ENCODE peak calls at places on chromosomes 3 and 15, in four cellular contexts. Q is A549, K is stomach, J is mammary epithelial cell. P is an unnamed sample.

GRCh38 chr3:125004196-125004595 is 51.6 kb downstream of the HEG1 start:
- DNase-seq in Q (no peak), K (no peak), J (no peak), P (no peak)

GRCh38 chr15:88243895-88244787 is 12.4 kb downstream of the NTRK3 start:
- DNase-seq in Q (peak), K (no peak), J (peak), P (peak)

GRCh38 chr3:76912966-76913365 is 126.9 kb upstream of the ROBO2 start:
- DNase-seq in Q (no peak), K (no peak), J (no peak), P (no peak)

GRCh38 chr3:105526349-105527111 is 159.8 kb downstream of the ALCAM start:
- DNase-seq in Q (no peak), K (no peak), J (peak), P (peak)

GRCh38 chr15:34085746-34086145 is 15.9 kb downstream of the EMC7 start:
- DNase-seq in Q (no peak), K (no peak), J (no peak), P (no peak)

GRCh38 chr3:9399746-9400145 is 2.3 kb downstream of the SETD5 start:
- DNase-seq in Q (peak), K (peak), J (peak), P (peak)

GRCh38 chr15:83289160-83289559 is 4.7 kb upstream of the BNC1 start:
- DNase-seq in Q (no peak), K (no peak), J (peak), P (peak)

GRCh38 chr15:83310521-83311456 is 26.3 kb upstream of the BNC1 start:
- DNase-seq in Q (no peak), K (no peak), J (peak), P (peak)

GRCh38 chr3:149812606-149813366 is at the start of gene RNF13:
- DNase-seq in Q (peak), K (peak), J (peak), P (peak)

GRCh38 chr3:112498916-112499315 is 356 bp downstream of the BTLA start:
- DNase-seq in Q (no peak), K (no peak), J (no peak), P (no peak)

GRCh38 chr3:113629941-113630340 is 66.5 kb downstream of the USF3 start:
- DNase-seq in Q (no peak), K (no peak), J (no peak), P (no peak)

GRCh38 chr15:33150516-33150915 is 44.0 kb downstream of the FMN1 start:
- DNase-seq in Q (no peak), K (no peak), J (no peak), P (no peak)

GRCh38 chr3:36678216-36679013 is 85.9 kb downstream of the DCLK3 start:
- DNase-seq in Q (no peak), K (no peak), J (peak), P (peak)

GRCh38 chr15:25670025-25670554 is 193.0 kb downstream of the ATP10A start:
- DNase-seq in Q (peak), K (no peak), J (no peak), P (no peak)

GRCh38 chr3:43790060-43790459 is 99.3 kb downstream of the ABHD5 start:
- DNase-seq in Q (no peak), K (no peak), J (no peak), P (no peak)

GRCh38 chr3:33074217-33075067 is 22.5 kb downstream of the GLB1 start:
- DNase-seq in Q (peak), K (peak), J (peak), P (peak)

GRCh38 chr3:162704238-162704637 is 1207.6 kb downstream of the OTOL1 start:
- DNase-seq in Q (no peak), K (no peak), J (no peak), P (no peak)

GRCh38 chr3:115685097-115685496 is 61.8 kb downstream of the GAP43 start:
- DNase-seq in Q (no peak), K (no peak), J (no peak), P (no peak)

GRCh38 chr15:69807752-69808151 is 290.0 kb downstream of the TLE3 start:
- DNase-seq in Q (peak), K (no peak), J (peak), P (no peak)

GRCh38 chr3:43762486-43762885 is 71.7 kb downstream of the ABHD5 start:
- DNase-seq in Q (no peak), K (no peak), J (no peak), P (no peak)

GRCh38 chr3:169152319-169152718 is 511.2 kb downstream of the MECOM start:
- DNase-seq in Q (no peak), K (peak), J (no peak), P (no peak)

GRCh38 chr3:194204036-194204792 is 68.3 kb downstream of the HES1 start:
- DNase-seq in Q (no peak), K (no peak), J (peak), P (peak)

GRCh38 chr15:90187257-90187868 is 13.8 kb upstream of the SEMA4B start:
- DNase-seq in Q (no peak), K (no peak), J (no peak), P (no peak)

GRCh38 chr3:84830476-84830875 is 128.3 kb upstream of the CADM2 start:
- DNase-seq in Q (no peak), K (no peak), J (no peak), P (no peak)

GRCh38 chr3:22475665-22476064 is 724.7 kb upstream of the ZNF385D start:
- DNase-seq in Q (no peak), K (no peak), J (peak), P (peak)

GRCh38 chr15:79004336-79004735 is 59.5 kb upstream of the CTSH start:
- DNase-seq in Q (peak), K (no peak), J (peak), P (peak)

GRCh38 chr15:35626984-35627383 is 81.0 kb upstream of the DPH6 start:
- DNase-seq in Q (no peak), K (no peak), J (no peak), P (no peak)

GRCh38 chr3:160707187-160707789 is 30.3 kb downstream of the ARL14 start:
- DNase-seq in Q (peak), K (no peak), J (peak), P (peak)

GRCh38 chr15:99454941-99455795 is 110.6 kb upstream of the MEF2A start:
- DNase-seq in Q (peak), K (peak), J (peak), P (peak)

GRCh38 chr3:157318639-157319288 is 117.9 kb upstream of the PTX3 start:
- DNase-seq in Q (no peak), K (no peak), J (no peak), P (no peak)

GRCh38 chr15:77866186-77866585 is 211.3 kb downstream of the TBC1D2B start:
- DNase-seq in Q (no peak), K (no peak), J (no peak), P (no peak)

GRCh38 chr15:100897201-100897872 is 17.7 kb downstream of the ALDH1A3 start:
- DNase-seq in Q (no peak), K (no peak), J (no peak), P (no peak)

GRCh38 chr3:149252272-149252671 is 30.6 kb upstream of the CP start:
- DNase-seq in Q (no peak), K (no peak), J (no peak), P (no peak)

GRCh38 chr3:155876537-155876936 is 6.1 kb downstream of the GMPS start:
- DNase-seq in Q (no peak), K (no peak), J (no peak), P (no peak)

GRCh38 chr3:155871746-155872158 is 1.3 kb downstream of the GMPS start:
- DNase-seq in Q (no peak), K (no peak), J (no peak), P (no peak)

GRCh38 chr3:155872904-155873646 is 2.6 kb downstream of the GMPS start:
- DNase-seq in Q (no peak), K (no peak), J (no peak), P (no peak)

GRCh38 chr3:155880286-155880685 is 9.8 kb downstream of the GMPS start:
- DNase-seq in Q (no peak), K (no peak), J (no peak), P (no peak)

DNA sequence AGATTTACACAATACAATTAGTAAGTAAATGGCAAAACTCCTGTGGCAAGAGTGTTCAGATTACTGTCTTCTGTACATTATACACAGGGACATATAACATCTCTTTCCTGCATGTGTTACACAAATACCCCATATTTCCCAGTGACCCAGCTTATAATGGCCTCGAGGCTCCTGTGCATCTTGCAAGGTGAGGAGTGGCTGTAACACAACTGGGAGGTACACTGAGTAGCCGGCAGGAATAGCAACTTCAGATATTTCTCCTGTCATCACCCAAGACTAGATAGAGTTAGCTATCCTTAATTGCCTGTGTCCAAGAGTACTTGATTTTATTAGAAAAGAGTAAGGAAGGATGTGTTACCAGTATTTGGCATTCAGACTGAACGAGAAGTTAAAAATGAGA is 5.6 kb downstream of the GMPS start:
- DNase-seq in Q (no peak), K (no peak), J (no peak), P (peak)
- H3K4me3 ChIP-seq in Q (no peak), K (no peak), J (no peak), P (no peak)

GRCh38 chr3:197750396-197750831 is 731 bp downstream of the FYTTD1 start:
- DNase-seq in Q (peak), K (peak), J (peak), P (peak)
- TF ChIP-seq CTCF in Q (no peak), K (no peak), J (no peak), P (no peak)

GRCh38 chr3:12838179-12838965 is 3.0 kb downstream of the RPL32 start:
- DNase-seq in Q (no peak), K (no peak), J (no peak), P (no peak)
- H3K4me3 ChIP-seq in Q (peak), K (no peak), J (no peak), P (peak)

DNA sequence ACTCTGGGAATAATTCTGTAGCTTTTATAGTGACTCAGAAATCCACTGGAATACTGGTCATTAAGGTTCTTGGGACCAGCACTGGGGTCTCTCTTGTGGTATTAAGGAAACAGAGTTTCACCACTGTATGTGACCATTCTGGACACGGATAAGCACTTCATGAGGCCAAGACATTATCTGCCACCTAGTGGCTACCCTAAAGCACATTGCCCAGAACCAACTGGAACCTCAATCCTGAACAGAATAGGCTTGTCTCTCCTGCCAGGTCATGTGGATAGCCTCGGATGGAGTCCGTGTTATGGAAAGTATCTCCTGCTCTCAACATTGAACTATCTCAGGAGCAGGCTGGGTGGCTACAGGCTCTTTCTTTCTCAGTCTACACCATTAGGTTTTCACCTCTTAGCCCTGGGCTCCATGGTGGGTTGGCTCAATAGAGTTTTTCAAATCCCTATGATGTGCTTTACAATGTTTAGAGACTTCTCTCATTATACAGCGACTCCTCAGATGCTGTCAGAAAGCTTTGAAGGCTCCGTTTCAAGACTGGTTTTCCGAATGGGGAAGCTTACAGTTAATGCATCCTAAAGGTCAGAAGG is 167.6 kb upstream of the ST8SIA2 start:
- DNase-seq in Q (peak), K (no peak), J (peak), P (peak)
- TF ChIP-seq CTCF in Q (peak), K (peak), J (peak), P (peak)